ENCODE peak calls at places on chromosomes 1 and 21, in seven cellular contexts. E, M, A, C, U, W and H are unnamed samples.

GRCh38 chr1:43856188-43856587 is 77.4 kb upstream of the ARTN start:
- DNase-seq in E (no peak), M (no peak), A (no peak), C (no peak), U (no peak), W (no peak), H (no peak)

GRCh38 chr1:197320991-197321531 is 53.0 kb downstream of the CRB1 start:
- DNase-seq in E (no peak), M (no peak), A (no peak), C (no peak), U (peak), W (no peak), H (no peak)

GRCh38 chr21:35377505-35378090 is 328.5 kb upstream of the RUNX1 start:
- DNase-seq in E (no peak), M (no peak), A (no peak), C (no peak), U (no peak), W (no peak), H (no peak)

GRCh38 chr21:15874610-15875009 is 144.8 kb downstream of the USP25 start:
- DNase-seq in E (no peak), M (no peak), A (no peak), C (no peak), U (no peak), W (no peak), H (no peak)

GRCh38 chr1:229664133-229664689 is 38.2 kb downstream of the URB2 start:
- DNase-seq in E (peak), M (peak), A (peak), C (peak), U (no peak), W (peak), H (peak)

GRCh38 chr21:17454315-17455027 is 58.4 kb upstream of the CXADR start:
- DNase-seq in E (peak), M (no peak), A (no peak), C (no peak), U (peak), W (no peak), H (peak)

GRCh38 chr21:38840456-38841129 is 34.9 kb downstream of the ETS2 start:
- DNase-seq in E (no peak), M (no peak), A (no peak), C (no peak), U (no peak), W (no peak), H (no peak)

GRCh38 chr21:35696644-35697043 is 363.7 kb downstream of the SETD4 start:
- DNase-seq in E (no peak), M (no peak), A (no peak), C (no peak), U (no peak), W (no peak), H (no peak)

GRCh38 chr1:24727490-24728214 is 17.6 kb upstream of the CLIC4 start:
- DNase-seq in E (peak), M (peak), A (peak), C (peak), U (peak), W (no peak), H (peak)

GRCh38 chr1:205700865-205701401 is 20.6 kb upstream of the SLC45A3 start:
- DNase-seq in E (no peak), M (no peak), A (no peak), C (no peak), U (no peak), W (no peak), H (no peak)